ENCODE peak calls at places on chromosomes 2 and 18, in five cellular contexts. One of them, this sample, is unnamed.

GRCh38 chr2:219836647-219837177 is 209.3 kb downstream of the SLC4A3 start:
- DNase-seq in CD4-positive, alpha-beta T cell: no peak
- DNase-seq in ovary: no peak
- DNase-seq in dorsolateral prefrontal cortex: no peak
- DNase-seq in psoas muscle: no peak
- DNase-seq in this sample: peak; percentile 49

GRCh38 chr2:7887441-7887840 is 794.4 kb upstream of the ID2 start:
- DNase-seq in CD4-positive, alpha-beta T cell: no peak
- DNase-seq in ovary: no peak
- DNase-seq in dorsolateral prefrontal cortex: no peak
- DNase-seq in psoas muscle: no peak
- DNase-seq in this sample: no peak

GRCh38 chr2:174581543-174581942 is 16.1 kb downstream of the WIPF1 start:
- DNase-seq in CD4-positive, alpha-beta T cell: no peak
- DNase-seq in ovary: no peak
- DNase-seq in dorsolateral prefrontal cortex: no peak
- DNase-seq in psoas muscle: no peak
- DNase-seq in this sample: no peak

GRCh38 chr2:55839182-55839819 is 84.3 kb downstream of the EFEMP1 start:
- DNase-seq in CD4-positive, alpha-beta T cell: no peak
- DNase-seq in ovary: no peak
- DNase-seq in dorsolateral prefrontal cortex: no peak
- DNase-seq in psoas muscle: no peak
- DNase-seq in this sample: peak; percentile 93

GRCh38 chr2:234995332-234996007 is 43.7 kb downstream of the SH3BP4 start:
- DNase-seq in CD4-positive, alpha-beta T cell: no peak
- DNase-seq in ovary: peak; percentile 64
- DNase-seq in dorsolateral prefrontal cortex: no peak
- DNase-seq in psoas muscle: no peak
- DNase-seq in this sample: no peak

GRCh38 chr2:162062559-162062958 is 11.5 kb downstream of the DPP4 start:
- DNase-seq in CD4-positive, alpha-beta T cell: no peak
- DNase-seq in ovary: no peak
- DNase-seq in dorsolateral prefrontal cortex: no peak
- DNase-seq in psoas muscle: no peak
- DNase-seq in this sample: no peak

GRCh38 chr18:29172151-29173015 is 995.5 kb upstream of the CDH2 start:
- DNase-seq in CD4-positive, alpha-beta T cell: no peak
- DNase-seq in ovary: no peak
- DNase-seq in dorsolateral prefrontal cortex: no peak
- DNase-seq in psoas muscle: no peak
- DNase-seq in this sample: no peak

GRCh38 chr18:74836296-74837139 is 238.8 kb downstream of the ZNF407 start:
- DNase-seq in CD4-positive, alpha-beta T cell: no peak
- DNase-seq in ovary: no peak
- DNase-seq in dorsolateral prefrontal cortex: no peak
- DNase-seq in psoas muscle: no peak
- DNase-seq in this sample: peak; percentile 48

GRCh38 chr2:150259746-150260145 is 227.7 kb downstream of the RND3 start:
- DNase-seq in CD4-positive, alpha-beta T cell: no peak
- DNase-seq in ovary: no peak
- DNase-seq in dorsolateral prefrontal cortex: no peak
- DNase-seq in psoas muscle: no peak
- DNase-seq in this sample: no peak

GRCh38 chr18:59787998-59788875 is 91.0 kb upstream of the CCBE1 start:
- DNase-seq in CD4-positive, alpha-beta T cell: no peak
- DNase-seq in ovary: no peak
- DNase-seq in dorsolateral prefrontal cortex: no peak
- DNase-seq in psoas muscle: no peak
- DNase-seq in this sample: peak; percentile 67

GRCh38 chr2:228545041-228545440 is 363.6 kb upstream of the SPHKAP start:
- DNase-seq in CD4-positive, alpha-beta T cell: no peak
- DNase-seq in ovary: no peak
- DNase-seq in dorsolateral prefrontal cortex: no peak
- DNase-seq in psoas muscle: no peak
- DNase-seq in this sample: peak; percentile 50

GRCh38 chr2:144524190-144524957 is 4.5 kb upstream of the ZEB2 start:
- DNase-seq in CD4-positive, alpha-beta T cell: no peak
- DNase-seq in ovary: peak; percentile 77
- DNase-seq in dorsolateral prefrontal cortex: peak; percentile 66
- DNase-seq in psoas muscle: peak; percentile 53
- DNase-seq in this sample: no peak

GRCh38 chr2:137797630-137798029 is 166.6 kb upstream of the HNMT start:
- DNase-seq in CD4-positive, alpha-beta T cell: no peak
- DNase-seq in ovary: no peak
- DNase-seq in dorsolateral prefrontal cortex: no peak
- DNase-seq in psoas muscle: no peak
- DNase-seq in this sample: no peak
- TF ChIP-seq CTCF in CD4-positive, alpha-beta T cell: no peak
- TF ChIP-seq CTCF in ovary: no peak
- TF ChIP-seq CTCF in dorsolateral prefrontal cortex: no peak
- TF ChIP-seq CTCF in psoas muscle: no peak
- TF ChIP-seq CTCF in this sample: no peak

GRCh38 chr2:27929916-27930486 is 39.5 kb downstream of the BABAM2 start:
- DNase-seq in CD4-positive, alpha-beta T cell: no peak
- DNase-seq in ovary: no peak
- DNase-seq in dorsolateral prefrontal cortex: no peak
- DNase-seq in psoas muscle: no peak
- DNase-seq in this sample: no peak
- TF ChIP-seq CTCF in CD4-positive, alpha-beta T cell: no peak
- TF ChIP-seq CTCF in ovary: no peak
- TF ChIP-seq CTCF in dorsolateral prefrontal cortex: no peak
- TF ChIP-seq CTCF in psoas muscle: no peak
- TF ChIP-seq CTCF in this sample: no peak

GRCh38 chr2:10764896-10765295 is 43.5 kb downstream of the ATP6V1C2 start:
- DNase-seq in CD4-positive, alpha-beta T cell: no peak
- DNase-seq in ovary: no peak
- DNase-seq in dorsolateral prefrontal cortex: no peak
- DNase-seq in psoas muscle: no peak
- DNase-seq in this sample: no peak

GRCh38 chr2:10765461-10765860 is 44.0 kb downstream of the ATP6V1C2 start:
- DNase-seq in CD4-positive, alpha-beta T cell: no peak
- DNase-seq in ovary: no peak
- DNase-seq in dorsolateral prefrontal cortex: no peak
- DNase-seq in psoas muscle: no peak
- DNase-seq in this sample: no peak

GRCh38 chr2:10770956-10771750 is 41.4 kb downstream of the PDIA6 start:
- DNase-seq in CD4-positive, alpha-beta T cell: no peak
- DNase-seq in ovary: no peak
- DNase-seq in dorsolateral prefrontal cortex: no peak
- DNase-seq in psoas muscle: no peak
- DNase-seq in this sample: no peak

GRCh38 chr2:10765914-10766313 is 44.5 kb downstream of the ATP6V1C2 start:
- DNase-seq in CD4-positive, alpha-beta T cell: no peak
- DNase-seq in ovary: no peak
- DNase-seq in dorsolateral prefrontal cortex: no peak
- DNase-seq in psoas muscle: no peak
- DNase-seq in this sample: no peak

GRCh38 chr2:10768063-10768507 is 44.5 kb downstream of the PDIA6 start:
- DNase-seq in CD4-positive, alpha-beta T cell: no peak
- DNase-seq in ovary: no peak
- DNase-seq in dorsolateral prefrontal cortex: no peak
- DNase-seq in psoas muscle: no peak
- DNase-seq in this sample: no peak
- TF ChIP-seq CTCF in CD4-positive, alpha-beta T cell: no peak
- TF ChIP-seq CTCF in ovary: no peak
- TF ChIP-seq CTCF in dorsolateral prefrontal cortex: no peak
- TF ChIP-seq CTCF in psoas muscle: no peak
- TF ChIP-seq CTCF in this sample: no peak

DNA sequence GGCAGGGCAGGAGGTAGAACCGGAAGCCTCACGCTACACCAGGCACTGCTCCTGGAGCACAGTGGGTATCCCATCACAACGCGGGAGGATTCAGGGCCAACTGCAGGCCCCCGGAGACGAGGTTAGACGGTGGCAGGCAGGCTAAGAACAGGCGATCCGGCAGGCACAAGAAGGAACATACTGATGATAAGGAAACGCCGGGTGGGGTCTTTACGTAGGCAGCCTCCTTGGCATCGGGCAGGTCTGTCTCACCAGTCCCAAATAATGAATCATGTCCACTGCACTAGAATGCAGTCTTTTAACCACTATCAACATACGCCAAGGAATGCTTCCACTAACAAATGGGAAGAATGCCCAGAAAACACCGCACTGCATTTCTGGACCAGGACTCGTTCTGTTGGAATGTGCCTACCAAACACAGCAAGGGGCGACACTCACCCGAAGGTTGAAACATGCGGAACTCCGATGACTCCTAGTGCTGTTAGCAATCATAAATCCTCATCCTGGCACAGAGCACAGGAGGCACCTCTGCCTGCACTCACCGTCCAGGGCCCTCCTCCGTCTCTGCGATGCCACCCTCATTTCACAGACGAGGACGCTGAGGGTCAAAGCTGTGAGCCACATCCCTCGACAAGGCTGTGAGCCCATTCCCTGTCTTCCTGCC is 35.2 kb downstream of the ZNF516 start:
- DNase-seq in CD4-positive, alpha-beta T cell: no peak
- DNase-seq in ovary: peak; percentile 51
- DNase-seq in dorsolateral prefrontal cortex: no peak
- DNase-seq in psoas muscle: peak; percentile 59
- DNase-seq in this sample: peak; percentile 99
- TF ChIP-seq CTCF in CD4-positive, alpha-beta T cell: no peak
- TF ChIP-seq CTCF in ovary: no peak
- TF ChIP-seq CTCF in dorsolateral prefrontal cortex: no peak
- TF ChIP-seq CTCF in psoas muscle: no peak
- TF ChIP-seq CTCF in this sample: peak; percentile 3

GRCh38 chr2:218216674-218217365 is at the start of gene ARPC2:
- DNase-seq in CD4-positive, alpha-beta T cell: peak; percentile 90
- DNase-seq in ovary: peak; percentile 96
- DNase-seq in dorsolateral prefrontal cortex: peak; percentile 93
- DNase-seq in psoas muscle: peak; percentile 95
- DNase-seq in this sample: peak; percentile 95
- TF ChIP-seq CTCF in CD4-positive, alpha-beta T cell: no peak
- TF ChIP-seq CTCF in ovary: peak; percentile 34
- TF ChIP-seq CTCF in dorsolateral prefrontal cortex: no peak
- TF ChIP-seq CTCF in psoas muscle: peak; percentile 20
- TF ChIP-seq CTCF in this sample: no peak

GRCh38 chr18:35121531-35121930 is 80.3 kb downstream of the MAPRE2 start:
- DNase-seq in CD4-positive, alpha-beta T cell: no peak
- DNase-seq in ovary: no peak
- DNase-seq in dorsolateral prefrontal cortex: no peak
- DNase-seq in psoas muscle: no peak
- DNase-seq in this sample: no peak

GRCh38 chr18:35118641-35119040 is 77.4 kb downstream of the MAPRE2 start:
- DNase-seq in CD4-positive, alpha-beta T cell: no peak
- DNase-seq in ovary: no peak
- DNase-seq in dorsolateral prefrontal cortex: no peak
- DNase-seq in psoas muscle: no peak
- DNase-seq in this sample: no peak

GRCh38 chr18:35121038-35121437 is 79.8 kb downstream of the MAPRE2 start:
- DNase-seq in CD4-positive, alpha-beta T cell: no peak
- DNase-seq in ovary: no peak
- DNase-seq in dorsolateral prefrontal cortex: no peak
- DNase-seq in psoas muscle: no peak
- DNase-seq in this sample: no peak

GRCh38 chr18:35123811-35124210 is 82.6 kb downstream of the MAPRE2 start:
- DNase-seq in CD4-positive, alpha-beta T cell: no peak
- DNase-seq in ovary: no peak
- DNase-seq in dorsolateral prefrontal cortex: no peak
- DNase-seq in psoas muscle: no peak
- DNase-seq in this sample: no peak

GRCh38 chr18:35122586-35123224 is 81.5 kb downstream of the MAPRE2 start:
- DNase-seq in CD4-positive, alpha-beta T cell: no peak
- DNase-seq in ovary: no peak
- DNase-seq in dorsolateral prefrontal cortex: peak; percentile 74
- DNase-seq in psoas muscle: peak; percentile 60
- DNase-seq in this sample: peak; percentile 34
- TF ChIP-seq CTCF in CD4-positive, alpha-beta T cell: no peak
- TF ChIP-seq CTCF in ovary: no peak
- TF ChIP-seq CTCF in dorsolateral prefrontal cortex: peak; percentile 50
- TF ChIP-seq CTCF in psoas muscle: peak; percentile 37
- TF ChIP-seq CTCF in this sample: peak; percentile 51